ENCODE peak calls at places on chromosome 15, in six cellular contexts. One of them, this sample, is unnamed.

GRCh38 chr15:57992761-57993295 is 72.7 kb downstream of the ALDH1A2 start:
- DNase-seq in sigmoid colon: no peak
- DNase-seq in ovary: no peak
- DNase-seq in A549: no peak
- DNase-seq in stomach: no peak
- DNase-seq in HCT116: no peak
- DNase-seq in this sample: no peak

GRCh38 chr15:34578283-34578674 is 5.2 kb downstream of the GOLGA8B start:
- DNase-seq in sigmoid colon: no peak
- DNase-seq in ovary: no peak
- DNase-seq in A549: no peak
- DNase-seq in stomach: no peak
- DNase-seq in HCT116: no peak
- DNase-seq in this sample: no peak

GRCh38 chr15:29034151-29034550 is 148.4 kb downstream of the APBA2 start:
- DNase-seq in sigmoid colon: no peak
- DNase-seq in ovary: no peak
- DNase-seq in A549: no peak
- DNase-seq in stomach: no peak
- DNase-seq in HCT116: no peak
- DNase-seq in this sample: no peak

GRCh38 chr15:78034495-78035191 is 42.9 kb downstream of the TBC1D2B start:
- DNase-seq in sigmoid colon: no peak
- DNase-seq in ovary: no peak
- DNase-seq in A549: no peak
- DNase-seq in stomach: peak
- DNase-seq in HCT116: no peak
- DNase-seq in this sample: no peak

GRCh38 chr15:23869391-23869790 is 182.3 kb upstream of the NDN start:
- DNase-seq in sigmoid colon: no peak
- DNase-seq in ovary: peak
- DNase-seq in A549: no peak
- DNase-seq in stomach: no peak
- DNase-seq in HCT116: no peak
- DNase-seq in this sample: no peak

GRCh38 chr15:92880796-92881569 is 19.1 kb upstream of the CHD2 start:
- DNase-seq in sigmoid colon: no peak
- DNase-seq in ovary: peak
- DNase-seq in A549: no peak
- DNase-seq in stomach: no peak
- DNase-seq in HCT116: no peak
- DNase-seq in this sample: no peak

GRCh38 chr15:48096813-48097212 is 24.0 kb upstream of the SLC24A5 start:
- DNase-seq in sigmoid colon: no peak
- DNase-seq in ovary: no peak
- DNase-seq in A549: no peak
- DNase-seq in stomach: no peak
- DNase-seq in HCT116: no peak
- DNase-seq in this sample: peak

GRCh38 chr15:92801412-92801773 is 98.7 kb upstream of the CHD2 start:
- DNase-seq in sigmoid colon: no peak
- DNase-seq in ovary: no peak
- DNase-seq in A549: no peak
- DNase-seq in stomach: no peak
- DNase-seq in HCT116: peak
- DNase-seq in this sample: no peak

GRCh38 chr15:74865316-74865715 is 7.8 kb downstream of the SCAMP2 start:
- DNase-seq in sigmoid colon: no peak
- DNase-seq in ovary: no peak
- DNase-seq in A549: no peak
- DNase-seq in stomach: no peak
- DNase-seq in HCT116: no peak
- DNase-seq in this sample: no peak

GRCh38 chr15:54564142-54564541 is 585.9 kb downstream of the UNC13C start:
- DNase-seq in sigmoid colon: no peak
- DNase-seq in ovary: no peak
- DNase-seq in A549: no peak
- DNase-seq in stomach: no peak
- DNase-seq in HCT116: no peak
- DNase-seq in this sample: no peak

GRCh38 chr15:89654311-89654761 is 931 bp downstream of the KIF7 start:
- DNase-seq in sigmoid colon: peak
- DNase-seq in ovary: no peak
- DNase-seq in A549: no peak
- DNase-seq in stomach: no peak
- DNase-seq in HCT116: no peak
- DNase-seq in this sample: no peak

GRCh38 chr15:48856947-48857346 is 21.0 kb upstream of the EID1 start:
- DNase-seq in sigmoid colon: no peak
- DNase-seq in ovary: no peak
- DNase-seq in A549: no peak
- DNase-seq in stomach: no peak
- DNase-seq in HCT116: no peak
- DNase-seq in this sample: no peak

GRCh38 chr15:58805095-58805494 is 34.0 kb downstream of the MINDY2 start:
- DNase-seq in sigmoid colon: no peak
- DNase-seq in ovary: no peak
- DNase-seq in A549: no peak
- DNase-seq in stomach: no peak
- DNase-seq in HCT116: no peak
- DNase-seq in this sample: no peak

GRCh38 chr15:73712107-73712506 is 27.9 kb downstream of the CD276 start:
- DNase-seq in sigmoid colon: no peak
- DNase-seq in ovary: no peak
- DNase-seq in A549: no peak
- DNase-seq in stomach: no peak
- DNase-seq in HCT116: no peak
- DNase-seq in this sample: no peak

GRCh38 chr15:70617076-70617910 is 146.1 kb downstream of the UACA start:
- DNase-seq in sigmoid colon: no peak
- DNase-seq in ovary: no peak
- DNase-seq in A549: no peak
- DNase-seq in stomach: no peak
- DNase-seq in HCT116: no peak
- DNase-seq in this sample: peak

GRCh38 chr15:58985443-58985842 is 2.0 kb upstream of the RNF111 start:
- DNase-seq in sigmoid colon: peak
- DNase-seq in ovary: peak
- DNase-seq in A549: no peak
- DNase-seq in stomach: no peak
- DNase-seq in HCT116: no peak
- DNase-seq in this sample: no peak

GRCh38 chr15:62110000-62110851 is 43.4 kb downstream of the C2CD4A start:
- DNase-seq in sigmoid colon: no peak
- DNase-seq in ovary: no peak
- DNase-seq in A549: peak
- DNase-seq in stomach: no peak
- DNase-seq in HCT116: no peak
- DNase-seq in this sample: no peak

GRCh38 chr15:99976811-99977271 is 243.6 kb upstream of the LYSMD4 start:
- DNase-seq in sigmoid colon: no peak
- DNase-seq in ovary: no peak
- DNase-seq in A549: no peak
- DNase-seq in stomach: no peak
- DNase-seq in HCT116: no peak
- DNase-seq in this sample: no peak

GRCh38 chr15:95295311-95295710 is 1035.2 kb upstream of the NR2F2 start:
- DNase-seq in sigmoid colon: no peak
- DNase-seq in ovary: no peak
- DNase-seq in A549: no peak
- DNase-seq in stomach: no peak
- DNase-seq in HCT116: no peak
- DNase-seq in this sample: no peak

GRCh38 chr15:72155021-72155621 is 36.9 kb downstream of the SENP8 start:
- DNase-seq in sigmoid colon: peak
- DNase-seq in ovary: peak
- DNase-seq in A549: peak
- DNase-seq in stomach: peak
- DNase-seq in HCT116: no peak
- DNase-seq in this sample: no peak

DNA sequence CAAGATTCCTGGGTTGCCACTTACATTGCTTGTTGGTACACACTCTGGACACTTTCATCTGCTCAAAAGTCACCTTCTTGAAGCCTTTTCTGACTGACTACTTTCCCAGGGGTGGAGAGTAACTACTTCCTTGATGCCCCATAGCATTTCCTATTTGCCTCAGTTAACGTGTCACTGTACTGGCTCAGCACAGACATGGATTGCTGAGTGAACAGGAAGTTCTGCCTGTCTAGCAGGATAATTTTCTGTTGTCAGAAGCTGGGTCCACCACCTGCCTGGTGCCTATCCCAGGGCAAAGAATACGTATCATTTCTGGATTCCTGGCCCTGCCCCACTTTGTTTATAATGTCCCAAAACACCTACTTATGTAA is 15.3 kb upstream of the ABHD17C start:
- DNase-seq in sigmoid colon: no peak
- DNase-seq in ovary: no peak
- DNase-seq in A549: no peak
- DNase-seq in stomach: no peak
- DNase-seq in HCT116: no peak
- DNase-seq in this sample: no peak
- TF ChIP-seq POLR2A in sigmoid colon: no peak
- TF ChIP-seq POLR2A in ovary: no peak
- TF ChIP-seq POLR2A in A549: no peak
- TF ChIP-seq POLR2A in stomach: no peak
- TF ChIP-seq POLR2A in HCT116: no peak
- TF ChIP-seq POLR2A in this sample: no peak

GRCh38 chr15:67509918-67510317 is 11.0 kb upstream of the C15orf61 start:
- DNase-seq in sigmoid colon: no peak
- DNase-seq in ovary: no peak
- DNase-seq in A549: no peak
- DNase-seq in stomach: no peak
- DNase-seq in HCT116: no peak
- DNase-seq in this sample: no peak

GRCh38 chr15:67512140-67512539 is 8.8 kb upstream of the C15orf61 start:
- DNase-seq in sigmoid colon: no peak
- DNase-seq in ovary: no peak
- DNase-seq in A549: no peak
- DNase-seq in stomach: no peak
- DNase-seq in HCT116: no peak
- DNase-seq in this sample: no peak

GRCh38 chr15:67508367-67508766 is 12.6 kb upstream of the C15orf61 start:
- DNase-seq in sigmoid colon: no peak
- DNase-seq in ovary: no peak
- DNase-seq in A549: no peak
- DNase-seq in stomach: no peak
- DNase-seq in HCT116: no peak
- DNase-seq in this sample: no peak

GRCh38 chr15:67511606-67512005 is 9.3 kb upstream of the C15orf61 start:
- DNase-seq in sigmoid colon: no peak
- DNase-seq in ovary: no peak
- DNase-seq in A549: no peak
- DNase-seq in stomach: no peak
- DNase-seq in HCT116: no peak
- DNase-seq in this sample: no peak

GRCh38 chr15:67510597-67511225 is 10.2 kb upstream of the C15orf61 start:
- DNase-seq in sigmoid colon: no peak
- DNase-seq in ovary: no peak
- DNase-seq in A549: no peak
- DNase-seq in stomach: no peak
- DNase-seq in HCT116: no peak
- DNase-seq in this sample: no peak
- H3K4me3 ChIP-seq in sigmoid colon: no peak
- H3K4me3 ChIP-seq in ovary: no peak
- H3K4me3 ChIP-seq in A549: no peak
- H3K4me3 ChIP-seq in stomach: no peak
- H3K4me3 ChIP-seq in HCT116: no peak
- H3K4me3 ChIP-seq in this sample: no peak

GRCh38 chr15:40418126-40418525 is 12.5 kb downstream of the IVD start:
- DNase-seq in sigmoid colon: no peak
- DNase-seq in ovary: no peak
- DNase-seq in A549: no peak
- DNase-seq in stomach: no peak
- DNase-seq in HCT116: no peak
- DNase-seq in this sample: no peak

GRCh38 chr15:40424483-40425115 is 16.2 kb upstream of the BAHD1 start:
- DNase-seq in sigmoid colon: no peak
- DNase-seq in ovary: no peak
- DNase-seq in A549: no peak
- DNase-seq in stomach: no peak
- DNase-seq in HCT116: no peak
- DNase-seq in this sample: no peak

GRCh38 chr15:40420793-40421192 is 15.2 kb downstream of the IVD start:
- DNase-seq in sigmoid colon: no peak
- DNase-seq in ovary: peak
- DNase-seq in A549: no peak
- DNase-seq in stomach: peak
- DNase-seq in HCT116: peak
- DNase-seq in this sample: no peak

GRCh38 chr15:40420071-40420713 is 14.6 kb downstream of the IVD start:
- DNase-seq in sigmoid colon: no peak
- DNase-seq in ovary: peak
- DNase-seq in A549: no peak
- DNase-seq in stomach: peak
- DNase-seq in HCT116: no peak
- DNase-seq in this sample: no peak

DNA sequence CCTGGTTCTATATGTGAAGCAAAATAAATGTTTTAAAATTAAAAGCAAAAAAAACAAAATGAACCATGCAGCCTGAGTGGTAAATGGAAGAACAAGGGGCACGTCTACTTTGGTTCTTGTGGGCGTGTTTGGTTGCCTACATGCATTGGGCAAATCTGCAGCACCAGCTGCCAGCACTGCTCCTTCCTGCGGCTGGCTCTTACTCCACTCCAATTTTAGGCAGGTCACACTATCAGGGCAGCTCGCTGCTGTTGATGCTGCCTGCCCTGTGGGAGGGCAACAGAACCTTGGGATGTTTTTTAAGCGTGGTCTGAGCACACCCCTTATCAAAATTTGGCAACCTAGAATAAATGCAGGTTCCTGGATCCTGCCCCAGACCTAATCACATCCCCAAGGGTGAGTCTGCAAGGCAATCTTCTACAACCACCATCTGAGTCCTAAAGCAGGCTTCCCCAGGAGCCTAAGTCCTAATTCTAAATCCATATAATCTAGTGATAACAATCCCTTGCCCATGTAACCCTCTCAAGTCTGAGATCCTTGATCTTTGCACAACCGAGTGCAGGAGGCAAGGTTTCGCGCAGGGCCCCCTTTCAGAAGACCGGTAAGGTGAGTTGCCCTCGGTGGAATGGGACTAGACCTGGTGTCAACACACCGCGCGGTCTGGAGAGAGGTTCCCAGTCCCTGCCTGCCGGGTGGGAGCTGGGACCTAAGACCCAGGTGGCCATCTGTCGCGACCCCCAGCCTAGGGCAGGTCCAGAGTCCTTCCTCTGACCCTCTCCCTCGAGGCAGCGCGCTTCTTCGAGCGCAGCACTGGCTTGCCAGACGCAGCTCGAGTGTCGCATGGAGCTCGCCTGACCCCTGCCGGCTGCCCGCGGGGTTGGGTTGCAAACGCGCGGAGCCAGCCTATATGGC is 15.9 kb downstream of the IVD start:
- DNase-seq in sigmoid colon: peak
- DNase-seq in ovary: peak
- DNase-seq in A549: peak
- DNase-seq in stomach: peak
- DNase-seq in HCT116: peak
- DNase-seq in this sample: no peak
- TF ChIP-seq POLR2A in sigmoid colon: no peak
- TF ChIP-seq POLR2A in ovary: no peak
- TF ChIP-seq POLR2A in A549: no peak
- TF ChIP-seq POLR2A in stomach: no peak
- TF ChIP-seq POLR2A in HCT116: no peak
- TF ChIP-seq POLR2A in this sample: no peak

GRCh38 chr15:69089258-69089657 is 71.2 kb upstream of the GLCE start:
- DNase-seq in sigmoid colon: no peak
- DNase-seq in ovary: no peak
- DNase-seq in A549: no peak
- DNase-seq in stomach: no peak
- DNase-seq in HCT116: no peak
- DNase-seq in this sample: no peak
- H3K4me3 ChIP-seq in sigmoid colon: no peak
- H3K4me3 ChIP-seq in ovary: no peak
- H3K4me3 ChIP-seq in A549: no peak
- H3K4me3 ChIP-seq in stomach: no peak
- H3K4me3 ChIP-seq in HCT116: no peak
- H3K4me3 ChIP-seq in this sample: no peak